ENCODE peak calls at places on chromosomes 13 and 19, in seven cellular contexts. C is tibial artery, H is uterus, B is pancreas, U is A549, K is cardiac muscle cell, S is heart right ventricle. W is an unnamed sample.

GRCh38 chr13:43874512-43875092 is 4.9 kb downstream of the CCDC122 start:
- DNase-seq in K (peak; percentile 27), H (no peak), B (no peak), S (no peak), U (no peak), C (no peak), W (no peak)

GRCh38 chr13:72820156-72820897 is 38.4 kb downstream of the PIBF1 start:
- DNase-seq in C (no peak), U (no peak), B (no peak), S (no peak), H (no peak), K (no peak), W (no peak)

GRCh38 chr19:37334179-37335071 is 36.5 kb upstream of the ZNF527 start:
- DNase-seq in S (peak; percentile 95), H (peak; percentile 95), U (no peak), B (peak; percentile 93), K (peak; percentile 96), C (peak; percentile 93), W (peak; percentile 90)

GRCh38 chr13:113831061-113831460 is 32.8 kb downstream of the GAS6 start:
- DNase-seq in C (no peak), U (no peak), S (no peak), H (no peak), B (no peak), K (no peak), W (no peak)

GRCh38 chr19:46442808-46443450 is 14.2 kb upstream of the PNMA8C start:
- DNase-seq in U (peak; percentile 60), K (no peak), C (peak; percentile 61), B (peak; percentile 44), S (no peak), H (peak; percentile 49), W (peak; percentile 32)

GRCh38 chr13:30802953-30803478 is 67.7 kb downstream of the ALOX5AP start:
- DNase-seq in C (peak; percentile 91), S (peak; percentile 82), K (peak; percentile 85), U (peak; percentile 71), H (peak; percentile 83), B (peak; percentile 76), W (peak; percentile 88)

GRCh38 chr19:4233282-4233853 is 4.0 kb downstream of the EBI3 start:
- DNase-seq in H (no peak), U (peak; percentile 49), K (peak; percentile 30), B (no peak), S (no peak), C (no peak), W (peak; percentile 42)

GRCh38 chr13:30204564-30204963 is 102.8 kb downstream of the KATNAL1 start:
- DNase-seq in S (no peak), C (no peak), K (no peak), B (no peak), U (no peak), H (no peak), W (no peak)

GRCh38 chr19:35206379-35206778 is 22.2 kb downstream of the FAM187B start:
- DNase-seq in K (no peak), S (no peak), B (no peak), C (no peak), U (no peak), H (no peak), W (peak; percentile 24)

GRCh38 chr13:73803997-73804396 is 330.2 kb downstream of the KLF12 start:
- DNase-seq in H (no peak), S (no peak), K (no peak), C (no peak), U (peak; percentile 16), B (no peak), W (no peak)

GRCh38 chr19:57466489-57466888 is 9.5 kb upstream of the VN1R1 start:
- DNase-seq in H (no peak), B (no peak), K (no peak), U (no peak), S (peak; percentile 67), C (no peak), W (no peak)

GRCh38 chr13:24251525-24251924 is 57.9 kb upstream of the C1QTNF9 start:
- DNase-seq in U (no peak), S (no peak), C (no peak), B (no peak), H (no peak), K (no peak), W (no peak)

GRCh38 chr19:1173160-1173844 is 766 bp downstream of the SBNO2 start:
- DNase-seq in B (no peak), K (no peak), C (peak; percentile 75), S (no peak), U (no peak), H (peak; percentile 42), W (no peak)

GRCh38 chr19:43725468-43725867 is 9.6 kb downstream of the IRGC start:
- DNase-seq in C (no peak), S (peak; percentile 18), U (no peak), H (no peak), B (no peak), K (no peak), W (no peak)

GRCh38 chr19:5130371-5131030 is 161.6 kb downstream of the KDM4B start:
- DNase-seq in U (no peak), K (no peak), C (no peak), S (no peak), H (no peak), B (peak; percentile 65), W (no peak)

GRCh38 chr13:99434258-99434788 is 66.9 kb upstream of the TM9SF2 start:
- DNase-seq in H (no peak), B (no peak), U (no peak), K (no peak), S (no peak), C (no peak), W (no peak)

GRCh38 chr13:79194272-79194671 is 211.8 kb downstream of the RBM26 start:
- DNase-seq in S (no peak), C (no peak), B (no peak), U (no peak), K (no peak), H (no peak), W (no peak)

DNA sequence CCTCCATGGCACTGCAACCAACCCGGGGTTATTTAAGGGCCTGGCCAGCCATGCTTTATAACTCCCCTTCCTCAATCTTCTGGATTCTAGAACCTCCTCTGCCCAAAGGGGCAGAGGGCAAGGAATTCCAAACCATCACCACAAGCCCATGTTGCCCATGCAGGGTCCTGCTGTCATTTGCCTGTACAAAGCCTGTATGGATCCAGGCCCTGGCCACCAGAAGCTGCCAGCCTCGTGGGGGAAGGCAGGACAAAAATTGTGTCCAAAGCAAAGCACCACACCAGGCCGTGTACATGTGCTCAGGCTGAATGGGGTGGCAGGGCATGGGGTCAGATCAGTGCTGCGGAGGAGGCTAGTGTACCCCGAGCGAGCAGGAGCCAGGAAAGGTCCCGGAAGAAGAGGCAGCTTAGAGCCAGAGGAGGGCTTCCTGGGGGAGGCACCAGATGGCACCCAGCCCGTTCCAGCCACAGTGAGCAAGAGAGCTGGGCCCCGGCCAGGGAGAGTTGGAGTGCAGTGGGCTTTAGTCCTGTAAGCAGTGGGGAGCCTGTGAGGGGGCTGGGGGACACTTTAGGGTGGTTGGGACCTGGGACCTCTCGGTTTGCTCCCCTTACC is 35.8 kb downstream of the CAPN12 start:
- DNase-seq in S (no peak), K (no peak), U (no peak), C (no peak), B (no peak), H (no peak), W (no peak)
- H3K4me1 ChIP-seq in S (peaks cover 81% of the 10 kb centered on the region), K (no peaks in the 10 kb centered on the region), U (peaks cover 76% of the 10 kb centered on the region), C (peaks cover 100% of the 10 kb centered on the region), B (peaks cover 11% of the 10 kb centered on the region), H (peaks cover 15% of the 10 kb centered on the region), W (peaks cover 39% of the 10 kb centered on the region)

GRCh38 chr19:50896591-50897190 is 14.5 kb downstream of the KLK4 start:
- DNase-seq in H (no peak), B (no peak), K (no peak), C (peak; percentile 58), U (peak; percentile 67), S (no peak), W (no peak)
- H3K27ac ChIP-seq in H (no peak overlapping the region), B (no peak overlapping the region), K (no peak overlapping the region), C (no peak overlapping the region), U (no peak overlapping the region), S (no peak overlapping the region), W (no peak overlapping the region)

GRCh38 chr13:19961484-19961883 is 3.0 kb downstream of the ZMYM2 start:
- DNase-seq in B (no peak), K (no peak), S (no peak), C (no peak), U (no peak), H (no peak), W (no peak)

GRCh38 chr13:19959831-19960672 is 1.5 kb downstream of the ZMYM2 start:
- DNase-seq in U (peak; percentile 87), K (peak; percentile 93), B (peak; percentile 90), C (peak; percentile 92), S (peak; percentile 85), H (peak; percentile 82), W (peak; percentile 84)

GRCh38 chr13:19959141-19959830 is 759 bp downstream of the ZMYM2 start:
- DNase-seq in U (peak; percentile 35), S (peak; percentile 51), H (peak; percentile 47), B (peak; percentile 63), K (peak; percentile 65), C (peak; percentile 76), W (peak; percentile 64)

GRCh38 chr13:19961924-19962323 is 3.4 kb downstream of the ZMYM2 start:
- DNase-seq in S (no peak), B (no peak), H (no peak), U (no peak), C (no peak), K (no peak), W (no peak)

GRCh38 chr13:19960673-19961015 is 2.1 kb downstream of the ZMYM2 start:
- DNase-seq in U (no peak), B (no peak), K (no peak), C (no peak), H (no peak), S (no peak), W (no peak)
- H3K4me1 ChIP-seq in U (peaks cover 22% of the 10 kb centered on the region), B (peaks cover 45% of the 10 kb centered on the region), K (peaks cover 23% of the 10 kb centered on the region), C (peaks cover 51% of the 10 kb centered on the region), H (peaks cover 4% of the 10 kb centered on the region), S (peaks cover 2% of the 10 kb centered on the region), W (no peaks in the 10 kb centered on the region)

GRCh38 chr19:17234911-17235617 is 9.0 kb downstream of the OCEL1 start:
- DNase-seq in C (no peak), B (no peak), H (peak; percentile 64), K (peak; percentile 52), S (no peak), U (peak; percentile 67), W (no peak)
- H3K27ac ChIP-seq in C (peak overlapping the region; percentile 63), B (peak overlapping the region; percentile 64), H (peak overlapping the region; percentile 81), K (peak overlapping the region; percentile 21), S (peak overlapping the region; percentile 81), U (peak overlapping the region; percentile 100), W (peak overlapping the region; percentile 67)

GRCh38 chr19:32692727-32693061 is 1.1 kb downstream of the NUDT19 start:
- DNase-seq in C (no peak), U (peak; percentile 61), S (no peak), B (no peak), H (no peak), K (no peak), W (no peak)
- H3K4me1 ChIP-seq in C (peaks cover 34% of the 10 kb centered on the region), U (peaks cover 34% of the 10 kb centered on the region), S (peaks cover 6% of the 10 kb centered on the region), B (no peaks in the 10 kb centered on the region), H (peaks cover 4% of the 10 kb centered on the region), K (peaks cover 5% of the 10 kb centered on the region), W (peaks cover 18% of the 10 kb centered on the region)

GRCh38 chr19:30580673-30581072 is 208.5 kb downstream of the ZNF536 start:
- DNase-seq in K (no peak), H (no peak), B (no peak), U (no peak), C (no peak), S (no peak), W (no peak)
- H3K27ac ChIP-seq in K (no peak overlapping the region), H (no peak overlapping the region), B (no peak overlapping the region), U (no peak overlapping the region), C (no peak overlapping the region), S (no peak overlapping the region), W (no peak overlapping the region)

W was measured in lung.